ENCODE peak calls at places on chromosome 1, in five cellular contexts. L is mesendoderm, Y is IMR-90, N is neuronal stem cell, F is H9. B is an unnamed sample.
A peak's percentile ranks its signal among the peaks of the same experiment; 100 is the strongest.

GRCh38 chr1:18955116-18955441 is 1.4 kb downstream of the IFFO2 start:
- DNase-seq in L (no peak), Y (no peak), N (no peak), F (no peak), B (no peak)

GRCh38 chr1:15627343-15627988 is 10.2 kb downstream of the DDI2 start:
- DNase-seq in L (no peak), Y (peak; percentile 26), N (no peak), F (no peak), B (peak; percentile 38)

GRCh38 chr1:181135815-181136737 is 47.6 kb downstream of the IER5 start:
- DNase-seq in L (no peak), Y (peak; percentile 94), N (no peak), F (no peak), B (peak; percentile 79)

GRCh38 chr1:247548847-247549246 is at the start of gene GCSAML:
- DNase-seq in L (no peak), Y (no peak), N (no peak), F (no peak), B (no peak)

GRCh38 chr1:181656491-181656890 is 173.2 kb downstream of the CACNA1E start:
- DNase-seq in L (no peak), Y (no peak), N (no peak), F (no peak), B (no peak)

GRCh38 chr1:212401838-212402582 is 12.7 kb downstream of the PACC1 start:
- DNase-seq in L (no peak), Y (peak; percentile 73), N (no peak), F (no peak), B (peak; percentile 37)

GRCh38 chr1:62637392-62638105 is 40.2 kb downstream of the ANGPTL3 start:
- DNase-seq in L (peak; percentile 24), Y (no peak), N (no peak), F (no peak), B (no peak)

GRCh38 chr1:204706838-204707509 is 21.4 kb upstream of the LRRN2 start:
- DNase-seq in L (peak; percentile 89), Y (no peak), N (peak; percentile 51), F (peak; percentile 79), B (no peak)

GRCh38 chr1:30300669-30301068 is 422.7 kb downstream of the MATN1 start:
- DNase-seq in L (peak; percentile 91), Y (no peak), N (no peak), F (no peak), B (no peak)

GRCh38 chr1:172380441-172381244 is 39.8 kb upstream of the C1orf105 start:
- DNase-seq in L (no peak), Y (no peak), N (no peak), F (no peak), B (peak; percentile 56)

GRCh38 chr1:225466848-225467192 is 39.0 kb upstream of the LBR start:
- DNase-seq in L (no peak), Y (no peak), N (no peak), F (no peak), B (no peak)

GRCh38 chr1:67618285-67619018 is 66.5 kb upstream of the GADD45A start:
- DNase-seq in L (no peak), Y (peak; percentile 95), N (no peak), F (no peak), B (peak; percentile 71)

GRCh38 chr1:42334240-42335049 is 590 bp downstream of the FOXJ3 start:
- DNase-seq in L (peak; percentile 85), Y (peak; percentile 43), N (peak; percentile 58), F (peak; percentile 72), B (peak; percentile 78)

GRCh38 chr1:147641695-147642592 is 28.4 kb downstream of the ACP6 start:
- DNase-seq in L (peak; percentile 65), Y (peak; percentile 42), N (peak; percentile 43), F (no peak), B (peak; percentile 58)

GRCh38 chr1:170410391-170411146 is 121.4 kb upstream of the GORAB start:
- DNase-seq in L (no peak), Y (peak; percentile 86), N (no peak), F (no peak), B (peak; percentile 62)

GRCh38 chr1:103144681-103145080 is 36.4 kb upstream of the COL11A1 start:
- DNase-seq in L (no peak), Y (no peak), N (no peak), F (no peak), B (no peak)

GRCh38 chr1:195030793-195031192 is 1577.4 kb downstream of the KCNT2 start:
- DNase-seq in L (no peak), Y (no peak), N (no peak), F (no peak), B (no peak)
- H3K23ac ChIP-seq in L (no peak overlapping the region), Y (no peak overlapping the region), N (no peak overlapping the region), F (no peak overlapping the region), B (no peak overlapping the region)

DNA sequence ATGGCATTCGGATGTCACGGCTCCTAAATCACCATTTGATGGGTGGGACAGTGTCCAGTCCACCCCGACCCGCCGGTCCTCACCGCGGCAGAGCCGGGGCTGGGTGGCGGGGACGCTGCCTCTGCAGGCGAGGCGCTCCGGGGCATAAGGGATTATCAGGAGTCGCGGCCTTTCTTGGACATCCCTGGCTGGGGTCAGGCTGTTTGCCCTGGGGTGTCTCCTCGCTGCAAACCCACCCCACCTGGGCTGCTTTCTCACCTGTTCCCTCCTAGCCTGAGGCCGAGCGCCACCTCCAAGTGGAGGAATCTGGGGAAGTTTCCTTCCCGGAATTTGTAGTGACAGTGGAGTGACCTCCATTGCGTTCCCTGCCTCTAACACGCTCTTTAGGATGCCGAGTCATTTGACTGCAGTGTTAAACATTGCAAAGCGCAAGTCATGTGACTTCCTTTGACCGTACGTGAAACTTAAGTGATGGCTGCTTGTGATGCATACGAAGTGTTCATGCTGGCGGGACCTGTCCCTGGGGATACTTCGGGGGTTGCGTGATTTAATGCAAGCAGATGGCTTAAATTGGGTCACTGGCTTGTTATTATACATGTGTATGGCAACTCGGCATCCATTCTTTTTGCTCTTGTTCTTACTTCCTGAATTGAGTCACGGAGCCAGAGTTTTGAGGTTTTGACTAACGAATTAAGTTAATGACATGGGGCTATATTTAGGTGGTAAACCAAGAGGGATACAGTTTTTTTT is 535 bp downstream of the LGALS8 start:
- DNase-seq in L (peak; percentile 82), Y (peak; percentile 86), N (peak; percentile 47), F (peak; percentile 66), B (peak; percentile 95)
- H2BK15ac ChIP-seq in L (no peak overlapping the region), Y (peak overlapping the region; percentile 1), N (peak overlapping the region; percentile 43), F (no peak overlapping the region), B (peak overlapping the region; percentile 82)

DNA sequence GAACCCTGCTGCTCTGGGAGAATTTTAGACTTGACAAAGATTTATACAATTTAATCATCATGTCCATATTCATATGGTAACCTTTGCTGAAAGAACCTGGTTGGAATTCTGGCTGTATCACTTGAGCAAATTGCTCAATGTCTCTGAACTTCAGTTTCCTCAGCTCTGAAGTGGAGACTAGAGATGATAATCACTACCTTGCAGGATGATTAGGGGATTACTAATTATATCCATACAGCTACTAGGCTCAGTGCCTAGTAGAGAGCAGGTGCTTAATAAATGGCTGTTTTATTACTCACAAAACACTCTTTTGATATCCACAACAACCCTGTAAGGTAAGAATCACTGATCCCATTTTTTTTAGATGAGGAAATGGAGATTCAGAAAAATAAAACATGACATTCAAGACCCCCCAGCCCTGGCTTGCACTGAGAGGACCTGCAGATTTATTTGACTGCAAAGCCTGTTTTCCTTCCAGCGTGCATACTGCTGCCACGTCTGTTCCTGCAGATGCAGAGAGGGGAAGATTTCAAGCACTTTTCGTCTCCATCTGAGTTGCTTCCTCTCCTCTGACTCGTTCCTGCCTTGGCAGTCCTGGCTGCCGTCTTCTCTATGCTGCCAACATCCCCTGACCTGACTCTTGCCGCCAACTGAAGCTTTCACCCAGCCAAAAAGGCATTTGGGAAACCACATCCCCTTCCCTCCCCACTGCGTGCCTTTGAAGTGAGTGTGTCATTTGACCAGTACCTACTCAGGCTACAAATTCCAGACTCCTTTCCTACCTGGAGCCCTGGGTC is 203.0 kb downstream of the PLPP3 start:
- DNase-seq in L (peak; percentile 88), Y (peak; percentile 31), N (no peak), F (peak; percentile 70), B (no peak)
- H2BK5ac ChIP-seq in L (no peak overlapping the region), Y (no peak overlapping the region), N (no peak overlapping the region), F (no peak overlapping the region), B (no peak overlapping the region)

GRCh38 chr1:230159580-230159979 is 92.5 kb downstream of the GALNT2 start:
- DNase-seq in L (no peak), Y (no peak), N (no peak), F (peak; percentile 15), B (no peak)
- H3K23ac ChIP-seq in L (no peak overlapping the region), Y (no peak overlapping the region), N (no peak overlapping the region), F (no peak overlapping the region), B (peak overlapping the region; percentile 64)

GRCh38 chr1:109739738-109740614 is 862 bp downstream of the GSTM3 start:
- DNase-seq in L (peak; percentile 63), Y (peak; percentile 55), N (peak; percentile 84), F (peak; percentile 78), B (peak; percentile 89)
- H2BK15ac ChIP-seq in L (no peak overlapping the region), Y (peak overlapping the region; percentile 70), N (no peak overlapping the region), F (no peak overlapping the region), B (peak overlapping the region; percentile 96)

GRCh38 chr1:54334996-54335395 is 71.2 kb downstream of the SSBP3 start:
- DNase-seq in L (no peak), Y (peak; percentile 85), N (no peak), F (no peak), B (peak; percentile 88)
- H2BK5ac ChIP-seq in L (no peak overlapping the region), Y (peak overlapping the region; percentile 93), N (no peak overlapping the region), F (no peak overlapping the region), B (no peak overlapping the region)

B was measured in mesenchymal stem cell.